ENCODE peak calls at places on chromosomes 5 and 9, in five cellular contexts. O is CD8-positive, alpha-beta T cell; Y is fibroblast of lung; S is body of pancreas; I is SK-N-SH. R is an unnamed sample.

GRCh38 chr9:131281119-131281965 is 5.0 kb upstream of the FAM78A start:
- DNase-seq in O (no peak), Y (no peak), S (no peak), I (no peak), R (no peak)

GRCh38 chr9:93256878-93257807 is 73.2 kb downstream of the WNK2 start:
- DNase-seq in O (peak; percentile 39), Y (no peak), S (peak; percentile 11), I (peak; percentile 27), R (no peak)

GRCh38 chr5:58071566-58071965 is 388.3 kb downstream of the PLK2 start:
- DNase-seq in O (no peak), Y (no peak), S (no peak), I (no peak), R (no peak)

GRCh38 chr5:96962540-96962991 is 26.7 kb downstream of the LNPEP start:
- DNase-seq in O (no peak), Y (no peak), S (no peak), I (no peak), R (peak; percentile 46)

GRCh38 chr9:123376218-123377071 is 20.4 kb downstream of the CRB2 start:
- DNase-seq in O (no peak), Y (no peak), S (no peak), I (no peak), R (no peak)

GRCh38 chr5:10161778-10162177 is 87.9 kb downstream of the ATPSCKMT start:
- DNase-seq in O (no peak), Y (no peak), S (no peak), I (no peak), R (no peak)

GRCh38 chr5:4230905-4231561 is 635.4 kb downstream of the IRX1 start:
- DNase-seq in O (no peak), Y (no peak), S (no peak), I (no peak), R (no peak)

GRCh38 chr5:151448038-151448985 is 909 bp downstream of the SLC36A1 start:
- DNase-seq in O (no peak), Y (peak; percentile 4), S (peak; percentile 35), I (no peak), R (peak; percentile 8)

GRCh38 chr9:78510035-78510434 is 213.1 kb downstream of the PSAT1 start:
- DNase-seq in O (no peak), Y (no peak), S (no peak), I (no peak), R (no peak)

GRCh38 chr5:35926389-35927051 is 11.9 kb downstream of the CAPSL start:
- DNase-seq in O (peak; percentile 73), Y (peak; percentile 20), S (peak; percentile 58), I (peak; percentile 63), R (peak; percentile 29)
- H3K4me3 ChIP-seq in O (no peak overlapping the region), Y (peak overlapping the region; percentile 30), S (no peak overlapping the region), I (peak overlapping the region; percentile 36), R (no peak overlapping the region)

DNA sequence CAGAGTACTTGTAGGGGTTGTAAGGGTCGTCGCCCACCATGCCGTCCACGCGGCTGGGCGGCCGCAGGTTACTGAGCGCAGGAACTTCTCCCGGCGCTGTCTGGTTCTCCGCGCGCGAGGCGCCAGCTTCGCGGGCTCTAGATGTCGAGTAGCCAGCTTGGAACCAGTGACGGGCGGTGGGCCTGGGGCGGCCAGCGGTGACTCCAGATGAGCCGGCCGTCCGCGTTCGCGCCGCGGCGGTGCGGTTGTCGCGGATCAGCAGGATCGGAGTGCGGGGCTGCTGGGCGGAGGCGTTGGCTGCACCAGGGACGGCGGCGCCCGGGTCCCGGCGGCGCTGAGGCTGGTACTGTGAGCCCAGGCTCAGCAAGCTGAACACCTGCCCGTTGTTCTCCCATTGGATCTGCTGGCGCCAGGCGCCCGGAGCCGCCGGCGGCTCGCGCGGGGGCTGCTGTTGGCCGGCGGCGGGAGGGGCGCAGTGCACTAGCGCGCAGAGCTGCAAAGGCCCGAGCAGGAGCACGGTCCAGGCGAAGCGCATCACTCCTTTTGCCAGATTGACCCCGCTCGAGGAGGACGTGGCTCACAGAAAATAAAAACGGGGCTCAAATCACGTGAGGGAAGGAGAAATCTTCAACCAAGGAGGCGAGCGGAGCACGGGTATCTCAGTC is 476 bp downstream of the LOX start:
- DNase-seq in O (no peak), Y (no peak), S (peak; percentile 14), I (peak; percentile 73), R (no peak)
- H3K27ac ChIP-seq in O (no peak overlapping the region), Y (peak overlapping the region; percentile 74), S (no peak overlapping the region), I (peak overlapping the region; percentile 83), R (no peak overlapping the region)

DNA sequence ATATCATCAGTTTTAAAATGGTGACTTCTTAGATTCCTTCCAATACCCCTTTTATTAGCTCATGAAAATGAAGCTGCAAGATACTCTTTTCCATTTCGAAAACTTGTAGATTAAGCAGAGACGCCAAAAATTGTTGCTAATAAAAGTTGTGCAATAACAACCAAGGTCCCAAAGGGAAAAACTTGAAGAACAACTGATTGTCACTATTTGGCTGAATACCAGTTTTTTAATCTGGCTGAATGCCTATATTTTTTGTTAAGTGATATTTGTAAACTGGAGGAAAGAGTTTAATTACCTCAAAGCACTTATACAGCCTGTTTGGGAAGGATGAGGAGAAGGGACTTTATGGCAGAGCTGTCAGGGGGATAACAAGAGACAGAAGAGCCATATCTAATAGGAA is 14.6 kb downstream of the C5orf58 start:
- DNase-seq in O (no peak), Y (no peak), S (no peak), I (no peak), R (no peak)
- H3K4me3 ChIP-seq in O (no peak overlapping the region), Y (no peak overlapping the region), S (no peak overlapping the region), I (no peak overlapping the region), R (no peak overlapping the region)

DNA sequence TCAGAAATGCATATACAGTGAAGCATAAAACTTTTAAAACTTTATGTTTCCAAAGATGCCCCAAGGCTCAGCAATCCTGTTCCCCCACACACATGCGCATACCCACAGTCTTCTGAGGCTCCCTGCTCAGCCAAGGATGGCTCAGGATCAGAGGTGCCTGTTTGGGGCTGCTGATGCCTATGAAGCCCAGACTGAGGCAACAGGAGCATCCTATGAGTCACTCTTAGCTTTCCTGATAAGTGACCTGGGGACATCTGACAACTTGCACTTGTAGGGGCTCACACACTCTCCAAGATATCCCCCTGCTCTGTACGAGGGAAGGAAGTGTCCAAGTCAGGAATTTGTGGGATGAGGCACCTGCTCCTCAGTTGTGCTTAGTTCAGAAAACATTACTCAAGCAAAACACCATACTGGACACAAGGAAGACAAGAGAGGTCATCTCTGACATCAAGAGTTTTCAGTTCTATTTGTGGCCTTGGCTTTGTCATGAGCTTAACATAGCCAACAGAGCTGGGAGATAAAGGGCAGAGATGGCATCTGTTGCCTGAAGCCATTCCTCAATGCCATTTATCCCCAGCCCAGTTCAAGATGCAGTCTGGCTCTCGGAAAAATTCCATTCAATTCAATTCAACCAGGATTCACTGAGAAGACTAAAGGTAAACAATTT is 62.3 kb downstream of the NIPSNAP3B start:
- DNase-seq in O (no peak), Y (no peak), S (no peak), I (no peak), R (no peak)
- H3K27ac ChIP-seq in O (no peak overlapping the region), Y (no peak overlapping the region), S (no peak overlapping the region), I (no peak overlapping the region), R (no peak overlapping the region)

R was measured in naive thymus-derived CD4-positive, alpha-beta T cell.